ENCODE peak calls at places on chromosomes 2 and 18, in nine cellular contexts. L, K, Q, R, C, I, X, A and N are unnamed samples.
A peak's percentile ranks its signal among the peaks of the same experiment; 100 is the strongest.

GRCh38 chr2:128300151-128300550 is 18.5 kb downstream of the HS6ST1 start:
- DNase-seq in L (no peak), K (no peak), Q (no peak), R (no peak), C (no peak), I (no peak), X (no peak), A (no peak), N (no peak)

GRCh38 chr18:27007880-27008279 is 142.4 kb upstream of the AQP4 start:
- DNase-seq in L (no peak), K (no peak), Q (no peak), R (no peak), C (no peak), I (no peak), X (no peak), A (no peak), N (no peak)

GRCh38 chr2:154623819-154624218 is 74.7 kb upstream of the KCNJ3 start:
- DNase-seq in L (no peak), K (no peak), Q (peak; percentile 22), R (peak; percentile 1), C (no peak), I (peak; percentile 16), X (peak; percentile 56), A (peak; percentile 6), N (no peak)

GRCh38 chr2:222271854-222272253 is 26.9 kb downstream of the PAX3 start:
- DNase-seq in L (no peak), K (no peak), Q (no peak), R (no peak), C (no peak), I (no peak), X (no peak), A (no peak), N (no peak)

GRCh38 chr18:33946322-33946721 is 278.4 kb downstream of the NOL4 start:
- DNase-seq in L (no peak), K (no peak), Q (no peak), R (no peak), C (no peak), I (no peak), X (no peak), A (peak; percentile 3), N (no peak)

GRCh38 chr2:240947607-240948006 is 41.5 kb downstream of the CROCC2 start:
- DNase-seq in L (no peak), K (no peak), Q (no peak), R (no peak), C (no peak), I (no peak), X (no peak), A (no peak), N (no peak)

GRCh38 chr2:113181491-113182051 is 7.8 kb downstream of the PSD4 start:
- DNase-seq in L (no peak), K (no peak), Q (no peak), R (no peak), C (no peak), I (no peak), X (no peak), A (no peak), N (no peak)

GRCh38 chr2:119713819-119714490 is 35.0 kb downstream of the TMEM177 start:
- DNase-seq in L (no peak), K (no peak), Q (no peak), R (no peak), C (no peak), I (no peak), X (no peak), A (no peak), N (no peak)

GRCh38 chr2:239195318-239195871 is 205.4 kb downstream of the HDAC4 start:
- DNase-seq in L (no peak), K (no peak), Q (no peak), R (no peak), C (no peak), I (no peak), X (no peak), A (no peak), N (no peak)

GRCh38 chr2:216776076-216776726 is 80.9 kb upstream of the IGFBP5 start:
- DNase-seq in L (no peak), K (no peak), Q (no peak), R (no peak), C (no peak), I (no peak), X (no peak), A (no peak), N (no peak)

GRCh38 chr2:196987654-196988364 is 61.3 kb upstream of the PGAP1 start:
- DNase-seq in L (peak; percentile 83), K (peak; percentile 83), Q (no peak), R (no peak), C (no peak), I (peak; percentile 13), X (peak; percentile 31), A (peak; percentile 97), N (peak; percentile 91)

GRCh38 chr2:196985524-196986183 is 59.1 kb upstream of the PGAP1 start:
- DNase-seq in L (no peak), K (no peak), Q (no peak), R (no peak), C (no peak), I (no peak), X (no peak), A (no peak), N (no peak)

GRCh38 chr2:196989496-196989895 is 63.0 kb upstream of the PGAP1 start:
- DNase-seq in L (no peak), K (no peak), Q (no peak), R (no peak), C (no peak), I (no peak), X (no peak), A (no peak), N (no peak)

GRCh38 chr2:196988599-196988998 is 62.1 kb upstream of the PGAP1 start:
- DNase-seq in L (no peak), K (no peak), Q (no peak), R (no peak), C (no peak), I (no peak), X (no peak), A (no peak), N (no peak)

GRCh38 chr2:196987298-196987653 is 60.8 kb upstream of the PGAP1 start:
- DNase-seq in L (no peak), K (no peak), Q (no peak), R (no peak), C (no peak), I (no peak), X (no peak), A (no peak), N (no peak)
- H3K4me3 ChIP-seq in L (peak overlapping the region; percentile 0), K (no peak overlapping the region), Q (no peak overlapping the region), R (no peak overlapping the region), C (no peak overlapping the region), I (peak overlapping the region; percentile 24), X (no peak overlapping the region), A (peak overlapping the region; percentile 19), N (no peak overlapping the region)

DNA sequence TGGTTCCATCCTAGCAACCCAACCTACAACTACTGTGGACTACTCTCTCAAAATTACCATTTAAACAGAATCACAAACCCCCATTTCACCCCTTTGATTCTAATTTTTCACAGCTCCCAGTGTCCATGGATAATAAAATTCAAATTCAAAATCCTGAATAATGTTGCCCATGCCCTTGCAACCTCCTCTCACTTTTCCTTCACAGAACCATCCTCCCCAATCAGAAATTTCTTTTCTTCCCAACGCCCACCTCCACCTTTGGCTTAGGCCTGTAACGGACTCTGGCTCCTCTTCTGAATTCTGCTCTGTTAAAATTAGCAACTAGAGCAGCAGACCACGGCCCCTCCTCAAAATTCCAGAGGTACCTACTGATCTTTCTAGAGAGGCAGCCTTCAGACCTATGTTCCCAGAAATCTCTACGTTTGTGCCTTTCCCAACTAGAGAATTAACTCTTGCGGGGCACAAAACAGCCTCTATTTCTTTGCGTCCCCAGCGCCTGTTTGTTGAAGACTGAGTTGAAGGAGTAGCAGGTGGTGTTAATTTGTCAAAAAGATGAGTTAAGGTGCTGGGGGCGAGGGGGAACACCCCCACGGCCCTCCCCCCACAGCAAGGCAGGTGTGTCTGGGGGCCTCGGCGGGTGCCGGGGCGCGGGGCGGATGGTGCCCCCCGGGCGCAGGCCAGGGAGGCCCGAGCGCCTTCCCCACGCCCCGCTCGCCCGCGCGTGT is 428 bp upstream of the MAP3K20 start:
- DNase-seq in L (no peak), K (no peak), Q (no peak), R (no peak), C (no peak), I (no peak), X (no peak), A (no peak), N (no peak)
- TF ChIP-seq CTCF in L (no peak), K (no peak), Q (no peak), R (no peak), C (no peak), I (peak; percentile 43), X (no peak), A (no peak), N (no peak)

GRCh38 chr2:66070717-66071602 is 364.0 kb upstream of the MEIS1 start:
- DNase-seq in L (no peak), K (no peak), Q (no peak), R (no peak), C (no peak), I (no peak), X (no peak), A (no peak), N (no peak)
- H3K4me3 ChIP-seq in L (no peak overlapping the region), K (no peak overlapping the region), Q (no peak overlapping the region), R (no peak overlapping the region), C (no peak overlapping the region), I (no peak overlapping the region), X (no peak overlapping the region), A (no peak overlapping the region), N (no peak overlapping the region)

DNA sequence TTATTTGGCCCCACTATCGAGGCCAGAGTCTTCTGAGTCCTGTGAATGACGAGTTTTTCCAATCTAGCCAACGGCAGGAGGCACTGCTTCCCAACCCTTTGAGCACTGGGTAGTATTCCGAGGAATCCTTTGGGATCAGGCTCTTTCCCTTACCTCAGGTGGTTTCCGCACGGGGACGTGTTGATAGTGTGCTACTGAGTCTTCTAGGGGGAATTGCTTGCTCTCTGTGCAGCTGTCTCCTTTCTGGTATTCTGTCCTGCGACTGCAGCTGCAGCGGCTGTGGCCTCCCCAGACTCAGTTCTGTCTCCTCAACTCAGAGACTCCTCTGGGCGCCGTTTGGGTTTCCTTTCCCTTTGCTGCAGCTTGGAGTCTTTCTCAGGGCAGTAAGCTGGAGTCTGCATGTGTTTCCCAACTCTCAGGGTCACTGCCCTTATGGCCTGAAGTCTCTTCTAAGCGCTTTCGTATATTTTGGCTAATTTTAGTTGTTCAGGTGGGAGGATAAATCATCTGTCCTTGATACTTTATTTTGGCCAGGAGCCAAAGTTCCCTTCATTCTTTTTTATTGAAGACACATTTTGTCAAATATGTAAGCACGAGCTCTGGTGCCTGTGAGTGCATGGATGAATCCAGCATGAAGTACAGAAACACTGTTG is 118.4 kb downstream of the MAP4K4 start:
- DNase-seq in L (no peak), K (no peak), Q (no peak), R (no peak), C (peak; percentile 19), I (peak; percentile 24), X (no peak), A (peak; percentile 46), N (no peak)
- TF ChIP-seq CTCF in L (no peak), K (no peak), Q (no peak), R (no peak), C (no peak), I (no peak), X (no peak), A (no peak), N (no peak)